ENCODE peak calls at places on chromosomes 1 and 21, in nine cellular contexts. One of them, this sample, is unnamed.

GRCh38 chr1:183310753-183311465 is 107.3 kb downstream of the NMNAT2 start:
- DNase-seq in memory B cell: no peak
- DNase-seq in adrenal gland: no peak
- DNase-seq in NCI-H1105 treated with DMSO at 0.1 percent for 48 hours: no peak
- DNase-seq in cardiac fibroblast: peak
- DNase-seq in effector memory CD4-positive, alpha-beta T cell: no peak
- DNase-seq in stromal cell of bone marrow: no peak
- DNase-seq in stimulated activated CD8-positive, alpha-beta memory T cell treated with anti-CD3 and anti-CD28 coated beads, Interleukin-7, amount 100 ng/mL, for 24 hours: no peak
- DNase-seq in amniotic epithelial cell: no peak
- DNase-seq in this sample: no peak

GRCh38 chr21:45255381-45256020 is 32.2 kb downstream of the POFUT2 start:
- DNase-seq in cardiac fibroblast: no peak
- DNase-seq in NCI-H1105 treated with DMSO at 0.1 percent for 48 hours: no peak
- DNase-seq in effector memory CD4-positive, alpha-beta T cell: peak
- DNase-seq in adrenal gland: peak
- DNase-seq in memory B cell: no peak
- DNase-seq in stimulated activated CD8-positive, alpha-beta memory T cell treated with anti-CD3 and anti-CD28 coated beads, Interleukin-7, amount 100 ng/mL, for 24 hours: no peak
- DNase-seq in stromal cell of bone marrow: no peak
- DNase-seq in amniotic epithelial cell: no peak
- DNase-seq in this sample: no peak

GRCh38 chr1:193519922-193520321 is 333.5 kb upstream of the B3GALT2 start:
- DNase-seq in effector memory CD4-positive, alpha-beta T cell: no peak
- DNase-seq in stimulated activated CD8-positive, alpha-beta memory T cell treated with anti-CD3 and anti-CD28 coated beads, Interleukin-7, amount 100 ng/mL, for 24 hours: no peak
- DNase-seq in stromal cell of bone marrow: no peak
- DNase-seq in adrenal gland: no peak
- DNase-seq in amniotic epithelial cell: no peak
- DNase-seq in NCI-H1105 treated with DMSO at 0.1 percent for 48 hours: no peak
- DNase-seq in cardiac fibroblast: no peak
- DNase-seq in memory B cell: no peak
- DNase-seq in this sample: no peak

GRCh38 chr1:192489046-192489445 is 86.5 kb upstream of the RGS1 start:
- DNase-seq in amniotic epithelial cell: no peak
- DNase-seq in cardiac fibroblast: no peak
- DNase-seq in stromal cell of bone marrow: no peak
- DNase-seq in memory B cell: no peak
- DNase-seq in stimulated activated CD8-positive, alpha-beta memory T cell treated with anti-CD3 and anti-CD28 coated beads, Interleukin-7, amount 100 ng/mL, for 24 hours: no peak
- DNase-seq in adrenal gland: no peak
- DNase-seq in effector memory CD4-positive, alpha-beta T cell: no peak
- DNase-seq in NCI-H1105 treated with DMSO at 0.1 percent for 48 hours: no peak
- DNase-seq in this sample: no peak

GRCh38 chr21:32499249-32500055 is 85.9 kb downstream of the TCP10L start:
- DNase-seq in adrenal gland: no peak
- DNase-seq in stimulated activated CD8-positive, alpha-beta memory T cell treated with anti-CD3 and anti-CD28 coated beads, Interleukin-7, amount 100 ng/mL, for 24 hours: no peak
- DNase-seq in amniotic epithelial cell: peak
- DNase-seq in stromal cell of bone marrow: no peak
- DNase-seq in effector memory CD4-positive, alpha-beta T cell: no peak
- DNase-seq in NCI-H1105 treated with DMSO at 0.1 percent for 48 hours: no peak
- DNase-seq in memory B cell: no peak
- DNase-seq in cardiac fibroblast: peak
- DNase-seq in this sample: no peak

GRCh38 chr1:109425902-109426277 is 358 bp downstream of the PSMA5 start:
- DNase-seq in cardiac fibroblast: no peak
- DNase-seq in NCI-H1105 treated with DMSO at 0.1 percent for 48 hours: peak
- DNase-seq in stimulated activated CD8-positive, alpha-beta memory T cell treated with anti-CD3 and anti-CD28 coated beads, Interleukin-7, amount 100 ng/mL, for 24 hours: peak
- DNase-seq in amniotic epithelial cell: peak
- DNase-seq in effector memory CD4-positive, alpha-beta T cell: peak
- DNase-seq in memory B cell: no peak
- DNase-seq in adrenal gland: peak
- DNase-seq in stromal cell of bone marrow: no peak
- DNase-seq in this sample: no peak

GRCh38 chr21:14982336-14982735 is 82.5 kb downstream of the NRIP1 start:
- DNase-seq in NCI-H1105 treated with DMSO at 0.1 percent for 48 hours: no peak
- DNase-seq in memory B cell: no peak
- DNase-seq in stromal cell of bone marrow: no peak
- DNase-seq in stimulated activated CD8-positive, alpha-beta memory T cell treated with anti-CD3 and anti-CD28 coated beads, Interleukin-7, amount 100 ng/mL, for 24 hours: no peak
- DNase-seq in adrenal gland: no peak
- DNase-seq in cardiac fibroblast: no peak
- DNase-seq in amniotic epithelial cell: no peak
- DNase-seq in effector memory CD4-positive, alpha-beta T cell: no peak
- DNase-seq in this sample: no peak

GRCh38 chr1:183808296-183809027 is 3.5 kb downstream of the RGL1 start:
- DNase-seq in stimulated activated CD8-positive, alpha-beta memory T cell treated with anti-CD3 and anti-CD28 coated beads, Interleukin-7, amount 100 ng/mL, for 24 hours: no peak
- DNase-seq in stromal cell of bone marrow: no peak
- DNase-seq in memory B cell: no peak
- DNase-seq in NCI-H1105 treated with DMSO at 0.1 percent for 48 hours: no peak
- DNase-seq in effector memory CD4-positive, alpha-beta T cell: no peak
- DNase-seq in amniotic epithelial cell: peak
- DNase-seq in cardiac fibroblast: no peak
- DNase-seq in adrenal gland: no peak
- DNase-seq in this sample: no peak

GRCh38 chr1:162976628-162977027 is 92.5 kb upstream of the RGS4 start:
- DNase-seq in adrenal gland: no peak
- DNase-seq in amniotic epithelial cell: no peak
- DNase-seq in stimulated activated CD8-positive, alpha-beta memory T cell treated with anti-CD3 and anti-CD28 coated beads, Interleukin-7, amount 100 ng/mL, for 24 hours: no peak
- DNase-seq in NCI-H1105 treated with DMSO at 0.1 percent for 48 hours: peak
- DNase-seq in memory B cell: no peak
- DNase-seq in stromal cell of bone marrow: no peak
- DNase-seq in effector memory CD4-positive, alpha-beta T cell: no peak
- DNase-seq in cardiac fibroblast: no peak
- DNase-seq in this sample: no peak

GRCh38 chr1:87410771-87411170 is 82.1 kb downstream of the LMO4 start:
- DNase-seq in stromal cell of bone marrow: no peak
- DNase-seq in stimulated activated CD8-positive, alpha-beta memory T cell treated with anti-CD3 and anti-CD28 coated beads, Interleukin-7, amount 100 ng/mL, for 24 hours: no peak
- DNase-seq in cardiac fibroblast: peak
- DNase-seq in adrenal gland: no peak
- DNase-seq in amniotic epithelial cell: no peak
- DNase-seq in NCI-H1105 treated with DMSO at 0.1 percent for 48 hours: peak
- DNase-seq in effector memory CD4-positive, alpha-beta T cell: no peak
- DNase-seq in memory B cell: no peak
- DNase-seq in this sample: no peak

GRCh38 chr1:55420866-55421265 is 205.7 kb upstream of the USP24 start:
- DNase-seq in amniotic epithelial cell: no peak
- DNase-seq in memory B cell: no peak
- DNase-seq in effector memory CD4-positive, alpha-beta T cell: no peak
- DNase-seq in cardiac fibroblast: peak
- DNase-seq in adrenal gland: no peak
- DNase-seq in stimulated activated CD8-positive, alpha-beta memory T cell treated with anti-CD3 and anti-CD28 coated beads, Interleukin-7, amount 100 ng/mL, for 24 hours: no peak
- DNase-seq in stromal cell of bone marrow: peak
- DNase-seq in NCI-H1105 treated with DMSO at 0.1 percent for 48 hours: no peak
- DNase-seq in this sample: no peak

GRCh38 chr1:229815076-229815475 is 189.0 kb downstream of the URB2 start:
- DNase-seq in effector memory CD4-positive, alpha-beta T cell: no peak
- DNase-seq in NCI-H1105 treated with DMSO at 0.1 percent for 48 hours: no peak
- DNase-seq in amniotic epithelial cell: no peak
- DNase-seq in stimulated activated CD8-positive, alpha-beta memory T cell treated with anti-CD3 and anti-CD28 coated beads, Interleukin-7, amount 100 ng/mL, for 24 hours: no peak
- DNase-seq in memory B cell: no peak
- DNase-seq in stromal cell of bone marrow: no peak
- DNase-seq in adrenal gland: no peak
- DNase-seq in cardiac fibroblast: no peak
- DNase-seq in this sample: no peak